ENCODE peak calls at places on chromosomes 3 and 15, in seven cellular contexts. I is ovary, Q is kidney, D is fibroblast of lung, O is right atrium auricular region, H is aorta, K is endothelial cell of umbilical vein. J is an unnamed sample.

GRCh38 chr3:175940881-175941280 is 1081.7 kb downstream of the NAALADL2 start:
- DNase-seq in K (no peak), I (no peak), D (no peak), H (no peak), O (no peak), Q (no peak), J (peak; percentile 89)

GRCh38 chr3:28727321-28727720 is 378.7 kb upstream of the AZI2 start:
- DNase-seq in D (no peak), H (no peak), Q (no peak), O (no peak), I (no peak), K (no peak), J (no peak)

GRCh38 chr3:145450018-145450682 is 710.8 kb downstream of the PLOD2 start:
- DNase-seq in I (no peak), H (no peak), O (no peak), D (peak; percentile 22), K (no peak), Q (no peak), J (no peak)

GRCh38 chr15:69559440-69560215 is 107.0 kb downstream of the RPLP1 start:
- DNase-seq in K (no peak), D (peak; percentile 11), O (no peak), Q (no peak), H (no peak), I (no peak), J (no peak)

GRCh38 chr3:85781806-85782205 is 823.0 kb downstream of the CADM2 start:
- DNase-seq in H (no peak), I (no peak), Q (no peak), O (no peak), D (peak; percentile 8), K (peak; percentile 49), J (no peak)

GRCh38 chr3:172530101-172530561 is 6.9 kb upstream of the TNFSF10 start:
- DNase-seq in K (no peak), Q (no peak), H (no peak), I (no peak), D (no peak), O (no peak), J (no peak)

GRCh38 chr15:39447431-39447830 is 133.4 kb upstream of the THBS1 start:
- DNase-seq in K (no peak), D (no peak), Q (no peak), O (no peak), I (no peak), H (no peak), J (no peak)

GRCh38 chr15:39127925-39128617 is 452.8 kb upstream of the THBS1 start:
- DNase-seq in K (peak; percentile 98), I (no peak), O (no peak), D (peak; percentile 91), Q (no peak), H (no peak), J (peak; percentile 49)

GRCh38 chr15:77483426-77483825 is 62.7 kb downstream of the HMG20A start:
- DNase-seq in Q (no peak), D (no peak), I (no peak), K (no peak), O (no peak), H (no peak), J (no peak)

GRCh38 chr3:15602146-15602536 is 596 bp downstream of the BTD start:
- DNase-seq in I (no peak), O (no peak), H (no peak), D (no peak), Q (no peak), K (no peak), J (no peak)

GRCh38 chr3:43957553-43957952 is 266.8 kb downstream of the ABHD5 start:
- DNase-seq in Q (no peak), K (no peak), H (no peak), D (no peak), I (no peak), O (no peak), J (no peak)

GRCh38 chr3:134060561-134061385 is 31.0 kb upstream of the SLCO2A1 start:
- DNase-seq in I (no peak), O (peak; percentile 51), D (peak; percentile 57), Q (no peak), K (peak; percentile 65), H (peak; percentile 39), J (no peak)

GRCh38 chr3:115228266-115228665 is 81.2 kb upstream of the ZBTB20 start:
- DNase-seq in H (no peak), O (no peak), I (no peak), K (no peak), Q (no peak), D (no peak), J (no peak)

GRCh38 chr3:12501360-12502020 is 17.2 kb downstream of the TSEN2 start:
- DNase-seq in H (no peak), D (peak; percentile 94), Q (no peak), I (peak; percentile 30), O (no peak), K (no peak), J (no peak)

GRCh38 chr15:32122013-32122412 is 91.7 kb downstream of the CHRNA7 start:
- DNase-seq in D (no peak), H (no peak), O (no peak), I (no peak), Q (no peak), K (no peak), J (no peak)

GRCh38 chr15:79942656-79943481 is 28.1 kb downstream of the BCL2A1 start:
- DNase-seq in H (no peak), O (no peak), K (no peak), D (peak; percentile 36), I (no peak), Q (no peak), J (no peak)

GRCh38 chr3:78872195-78872594 is 895.6 kb downstream of the ROBO1 start:
- DNase-seq in I (no peak), Q (no peak), H (no peak), D (no peak), O (no peak), K (peak; percentile 79), J (no peak)

GRCh38 chr3:170259853-170260386 is 37.7 kb downstream of the PRKCI start:
- DNase-seq in D (no peak), H (no peak), K (no peak), I (no peak), Q (no peak), O (no peak), J (no peak)

GRCh38 chr3:169116056-169116693 is 547.3 kb downstream of the MECOM start:
- DNase-seq in D (no peak), K (no peak), H (no peak), I (no peak), O (no peak), Q (no peak), J (no peak)

GRCh38 chr3:193665370-193665989 is 72.5 kb downstream of the OPA1 start:
- DNase-seq in D (peak; percentile 70), H (no peak), I (no peak), Q (no peak), O (no peak), K (peak; percentile 57), J (no peak)

GRCh38 chr3:11651900-11652299 is 8.2 kb upstream of the VGLL4 start:
- DNase-seq in K (peak; percentile 62), I (no peak), H (no peak), D (peak; percentile 77), O (no peak), Q (no peak), J (no peak)

DNA sequence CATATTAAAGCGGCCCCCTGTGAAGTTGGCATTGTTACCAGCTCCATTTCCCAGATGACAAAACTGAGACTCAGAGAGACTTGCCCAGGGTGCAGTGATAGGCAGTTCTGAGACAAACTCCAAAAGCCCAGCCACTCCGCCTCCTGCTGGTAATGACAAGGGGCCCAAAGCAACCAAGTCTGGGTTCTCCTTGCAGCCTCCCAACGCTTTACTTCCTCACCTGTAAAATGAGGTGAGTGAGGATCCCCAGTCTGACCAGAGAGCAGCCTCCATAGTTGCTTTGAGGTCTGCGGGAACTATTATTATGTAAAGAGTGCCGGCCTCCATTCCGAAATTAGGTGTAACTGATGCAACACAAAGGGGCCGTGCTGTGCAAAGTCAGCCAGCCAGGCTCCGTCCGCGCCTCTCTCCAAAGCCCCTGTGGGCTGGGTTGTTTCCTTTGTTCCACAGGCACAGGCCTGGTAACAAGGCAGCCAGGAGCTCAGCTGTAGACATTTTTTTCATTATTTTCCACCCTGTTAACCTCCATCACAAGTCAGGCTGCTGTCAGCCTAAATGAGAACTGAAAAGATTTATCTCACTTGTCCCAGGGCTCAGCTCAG is 139.1 kb upstream of the RAD18 start:
- DNase-seq in Q (no peak), O (no peak), H (no peak), D (no peak), K (no peak), I (no peak), J (peak; percentile 88)
- H3K4me1 ChIP-seq in Q (no peaks in the 10 kb centered on the region), O (no peaks in the 10 kb centered on the region), H (no peaks in the 10 kb centered on the region), D (no peaks in the 10 kb centered on the region), K (no peaks in the 10 kb centered on the region), I (peaks cover 1% of the 10 kb centered on the region), J (peaks cover 5% of the 10 kb centered on the region)

DNA sequence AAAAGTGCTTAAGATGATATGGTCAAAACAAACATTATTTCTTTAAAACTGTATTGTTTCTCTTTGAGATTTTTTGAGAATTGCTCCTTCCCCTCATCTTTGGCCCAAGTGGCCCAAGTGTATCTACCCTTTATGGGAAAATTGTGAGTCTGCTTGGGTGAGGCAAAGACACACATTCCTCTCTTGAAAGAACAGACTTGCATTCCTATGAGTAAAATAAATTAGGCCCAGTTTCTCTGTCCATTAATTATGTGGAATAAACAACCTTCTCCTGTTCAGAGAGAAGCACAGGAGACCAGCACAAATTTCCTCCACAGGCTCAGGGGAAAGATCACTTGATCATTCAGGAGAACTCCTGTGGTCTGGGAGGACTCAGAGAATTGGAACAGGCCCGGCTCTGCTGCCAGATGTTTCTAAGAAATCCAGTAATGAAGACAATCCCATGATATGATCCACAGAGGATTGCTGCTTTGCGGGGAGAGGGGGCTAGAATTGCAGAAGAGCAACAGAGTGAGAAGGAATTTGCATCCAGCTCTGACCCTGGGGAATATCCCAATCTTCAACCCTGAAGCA is 53.9 kb upstream of the BOC start:
- DNase-seq in K (no peak), H (no peak), D (no peak), Q (no peak), I (peak; percentile 40), O (no peak), J (no peak)
- H3K4me1 ChIP-seq in K (no peaks in the 10 kb centered on the region), H (no peaks in the 10 kb centered on the region), D (no peaks in the 10 kb centered on the region), Q (no peaks in the 10 kb centered on the region), I (no peaks in the 10 kb centered on the region), O (no peaks in the 10 kb centered on the region), J (no peaks in the 10 kb centered on the region)

DNA sequence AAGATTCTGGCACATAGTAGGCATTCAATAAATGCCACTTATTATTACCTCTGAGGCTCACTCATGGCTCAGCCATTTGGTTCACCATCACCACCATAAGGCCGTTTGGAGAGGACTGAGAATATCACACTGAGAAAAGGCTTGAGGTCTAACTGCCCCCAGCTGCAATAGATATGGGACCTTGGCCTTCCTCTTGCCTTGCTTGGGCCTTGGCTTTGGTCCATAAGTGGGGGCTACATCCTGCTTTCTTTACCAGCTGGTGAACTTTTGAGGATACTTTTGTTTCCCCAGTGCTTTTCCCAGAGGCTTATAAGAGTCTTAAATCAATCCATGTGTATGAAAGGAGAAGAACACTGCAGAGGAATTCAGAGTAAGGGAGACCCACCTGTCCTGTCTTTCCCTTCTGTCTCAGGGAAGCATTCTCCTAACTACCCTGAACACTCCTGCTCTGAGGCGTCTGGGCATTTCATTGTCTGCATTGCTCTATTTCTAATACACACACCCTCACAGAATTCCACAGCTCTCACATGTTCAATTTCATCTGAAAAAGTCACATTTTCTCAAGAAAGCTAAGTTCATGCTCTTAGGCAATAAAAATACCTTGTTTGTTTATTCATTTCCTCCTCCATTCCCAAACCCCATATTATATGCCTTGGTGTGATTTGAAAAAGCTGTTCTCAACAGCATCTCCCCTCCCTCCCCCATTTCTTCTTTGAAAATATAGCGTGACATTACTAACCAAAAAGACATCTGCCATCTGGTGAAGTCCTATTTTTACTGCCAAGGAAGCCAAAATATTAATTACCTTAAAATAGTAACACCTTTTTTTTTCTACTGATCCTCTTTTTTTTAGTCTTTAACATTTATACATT is 22.5 kb upstream of the KCNMB2 start:
- DNase-seq in D (peak; percentile 44), O (no peak), Q (no peak), K (peak; percentile 62), H (no peak), I (peak; percentile 27), J (no peak)
- H3K4me1 ChIP-seq in D (no peaks in the 10 kb centered on the region), O (peaks cover 4% of the 10 kb centered on the region), Q (no peaks in the 10 kb centered on the region), K (peaks cover 18% of the 10 kb centered on the region), H (no peaks in the 10 kb centered on the region), I (peaks cover 8% of the 10 kb centered on the region), J (no peaks in the 10 kb centered on the region)

GRCh38 chr3:64140651-64141050 is 84.6 kb downstream of the PRICKLE2 start:
- DNase-seq in O (no peak), D (peak; percentile 14), H (no peak), Q (no peak), K (no peak), I (no peak), J (no peak)
- H3K4me1 ChIP-seq in O (peaks cover 35% of the 10 kb centered on the region), D (peaks cover 9% of the 10 kb centered on the region), H (no peaks in the 10 kb centered on the region), Q (no peaks in the 10 kb centered on the region), K (no peaks in the 10 kb centered on the region), I (peaks cover 5% of the 10 kb centered on the region), J (peaks cover 5% of the 10 kb centered on the region)

J was measured in H9.